ENCODE peak calls at places on chromosomes 13 and 19, in four cellular contexts. R is KBM-7, T is left colon, B is NCI-H82. M is an unnamed sample.

GRCh38 chr13:35283856-35284255 is 192.6 kb downstream of the MAB21L1 start:
- DNase-seq in R (no peak), T (no peak), B (peak; percentile 67), M (peak; percentile 13)

GRCh38 chr13:81207221-81207620 is 866.3 kb upstream of the SPRY2 start:
- DNase-seq in R (no peak), T (no peak), B (no peak), M (no peak)

GRCh38 chr13:33106656-33107402 is 90.6 kb downstream of the KL start:
- DNase-seq in R (no peak), T (no peak), B (no peak), M (no peak)

GRCh38 chr13:32211788-32212187 is 103.4 kb downstream of the ZAR1L start:
- DNase-seq in R (no peak), T (no peak), B (peak; percentile 21), M (peak; percentile 71)

GRCh38 chr19:4908781-4909171 is 525 bp upstream of the UHRF1 start:
- DNase-seq in R (no peak), T (no peak), B (no peak), M (no peak)

GRCh38 chr13:71858647-71859046 is 8.4 kb downstream of the DACH1 start:
- DNase-seq in R (no peak), T (no peak), B (no peak), M (no peak)

GRCh38 chr19:38841180-38841766 is 8.5 kb downstream of the HNRNPL start:
- DNase-seq in R (no peak), T (no peak), B (no peak), M (no peak)

GRCh38 chr13:97028441-97029299 is 34.4 kb upstream of the OXGR1 start:
- DNase-seq in R (peak; percentile 64), T (no peak), B (peak; percentile 80), M (peak; percentile 70)

GRCh38 chr13:49936943-49937273 is 768 bp upstream of the SPRYD7 start:
- DNase-seq in R (no peak), T (no peak), B (peak; percentile 57), M (no peak)

GRCh38 chr13:50991624-50992610 is 82.3 kb downstream of the RNASEH2B start:
- DNase-seq in R (peak; percentile 42), T (no peak), B (no peak), M (no peak)

GRCh38 chr13:51684076-51684475 is 99.8 kb downstream of the WDFY2 start:
- DNase-seq in R (no peak), T (no peak), B (no peak), M (peak; percentile 62)

GRCh38 chr19:50696065-50696425 is 23.6 kb downstream of the SHANK1 start:
- DNase-seq in R (no peak), T (no peak), B (no peak), M (no peak)

GRCh38 chr19:3020321-3020960 is 8.6 kb downstream of the TLE2 start:
- DNase-seq in R (no peak), T (no peak), B (no peak), M (no peak)

GRCh38 chr19:54473071-54473941 is at the start of gene CDC42EP5:
- DNase-seq in R (peak; percentile 70), T (peak; percentile 83), B (no peak), M (peak; percentile 94)

GRCh38 chr19:53879145-53880037 is 2.6 kb upstream of the PRKCG start:
- DNase-seq in R (peak; percentile 88), T (peak; percentile 83), B (peak; percentile 93), M (peak; percentile 87)

GRCh38 chr19:8423821-8424223 is 10.7 kb downstream of the MARCHF2 start:
- DNase-seq in R (peak; percentile 83), T (peak; percentile 84), B (no peak), M (peak; percentile 99)

GRCh38 chr13:44329909-44330545 is 43.6 kb upstream of the SERP2 start:
- DNase-seq in R (no peak), T (no peak), B (no peak), M (no peak)

GRCh38 chr13:44136693-44137268 is 236.8 kb upstream of the SERP2 start:
- DNase-seq in R (no peak), T (no peak), B (no peak), M (no peak)

GRCh38 chr13:59743195-59743594 is 420.5 kb downstream of the DIAPH3 start:
- DNase-seq in R (peak; percentile 28), T (no peak), B (no peak), M (no peak)

GRCh38 chr19:19749332-19750130 is 16.6 kb upstream of the ZNF14 start:
- DNase-seq in R (no peak), T (no peak), B (no peak), M (no peak)

GRCh38 chr19:17394891-17395415 is 957 bp upstream of the CCDC194 start:
- DNase-seq in R (peak; percentile 85), T (no peak), B (peak; percentile 95), M (peak; percentile 79)

GRCh38 chr13:96052655-96053002 is 572 bp downstream of the UGGT2 start:
- DNase-seq in R (peak; percentile 61), T (no peak), B (peak; percentile 58), M (peak; percentile 85)

GRCh38 chr13:23201870-23202269 is 21.1 kb downstream of the SGCG start:
- DNase-seq in R (no peak), T (no peak), B (no peak), M (no peak)

GRCh38 chr19:48970923-48971395 is 5.8 kb downstream of the FTL start:
- DNase-seq in R (peak; percentile 93), T (peak; percentile 61), B (peak; percentile 94), M (peak; percentile 85)